ENCODE peak calls at places on chromosome 19, in ten cellular contexts. S is transverse colon, R is tibial nerve, Z is A549, Y is suprapubic skin, O is stomach, A is upper lobe of left lung, W is sigmoid colon, B is H1, H is GM12878. M is an unnamed sample.

GRCh38 chr19:47226426-47227346 is 4.3 kb downstream of the BBC3 start:
- DNase-seq in H (peak), B (no peak), Z (peak), Y (peak), R (peak), W (peak), A (peak), S (peak), O (peak), M (peak)

GRCh38 chr19:35592226-35592625 is 6.3 kb downstream of the PMIS2 start:
- DNase-seq in Y (no peak), W (no peak), O (peak), S (no peak), H (no peak), R (no peak), B (peak), Z (peak), A (no peak), M (no peak)

GRCh38 chr19:6729573-6730152 is 7.7 kb downstream of the GPR108 start:
- DNase-seq in W (no peak), R (no peak), Z (no peak), B (no peak), H (no peak), O (no peak), A (no peak), S (no peak), Y (no peak), M (no peak)

GRCh38 chr19:6227941-6228325 is 51.8 kb downstream of the MLLT1 start:
- DNase-seq in Y (no peak), H (no peak), A (no peak), O (no peak), B (no peak), S (no peak), Z (no peak), W (no peak), R (no peak), M (no peak)

GRCh38 chr19:4278460-4278901 is 585 bp upstream of the SHD start:
- DNase-seq in H (no peak), Y (no peak), A (no peak), B (no peak), W (no peak), S (no peak), Z (no peak), R (no peak), O (no peak), M (no peak)

GRCh38 chr19:51441410-51442390 is 16.6 kb downstream of the SIGLEC8 start:
- DNase-seq in O (peak), Y (no peak), R (no peak), W (peak), A (peak), B (no peak), S (peak), H (peak), Z (no peak), M (no peak)

GRCh38 chr19:4277051-4277700 is 1.9 kb upstream of the SHD start:
- DNase-seq in H (no peak), A (no peak), O (no peak), Y (no peak), Z (no peak), S (no peak), R (no peak), B (no peak), W (no peak), M (no peak)

GRCh38 chr19:54335979-54336892 is 2.7 kb downstream of the LILRA4 start:
- DNase-seq in A (no peak), W (no peak), B (no peak), R (no peak), Z (no peak), O (no peak), S (no peak), H (no peak), Y (no peak), M (no peak)

GRCh38 chr19:4636151-4636717 is 3.1 kb upstream of the TNFAIP8L1 start:
- DNase-seq in S (peak), B (no peak), Y (no peak), Z (peak), O (peak), W (peak), R (peak), A (peak), H (no peak), M (peak)

GRCh38 chr19:56983148-56983547 is 136.6 kb upstream of the USP29 start:
- DNase-seq in H (no peak), B (no peak), R (no peak), Y (no peak), A (no peak), W (no peak), O (no peak), S (no peak), Z (no peak), M (peak)

GRCh38 chr19:7377196-7377595 is 28.5 kb downstream of the ARHGEF18 start:
- DNase-seq in Z (no peak), H (no peak), A (no peak), O (no peak), W (no peak), Y (no peak), B (no peak), R (no peak), S (no peak), M (no peak)

GRCh38 chr19:4376991-4377781 is 23.2 kb downstream of the SH3GL1 start:
- DNase-seq in Y (no peak), W (peak), S (no peak), R (no peak), B (no peak), H (no peak), A (no peak), Z (no peak), O (peak), M (no peak)

GRCh38 chr19:35518313-35518712 is 4.9 kb upstream of the DMKN start:
- DNase-seq in W (no peak), H (no peak), B (no peak), Y (no peak), R (no peak), O (no peak), Z (peak), A (peak), S (no peak), M (no peak)

GRCh38 chr19:4567584-4568071 is 8.1 kb upstream of the SEMA6B start:
- DNase-seq in A (peak), S (peak), O (peak), B (peak), W (no peak), R (peak), H (no peak), Y (no peak), Z (no peak), M (no peak)

GRCh38 chr19:4014541-4015491 is 7.3 kb downstream of the PIAS4 start:
- DNase-seq in Y (no peak), O (peak), B (no peak), W (peak), S (no peak), Z (no peak), A (peak), H (no peak), R (no peak), M (no peak)

DNA sequence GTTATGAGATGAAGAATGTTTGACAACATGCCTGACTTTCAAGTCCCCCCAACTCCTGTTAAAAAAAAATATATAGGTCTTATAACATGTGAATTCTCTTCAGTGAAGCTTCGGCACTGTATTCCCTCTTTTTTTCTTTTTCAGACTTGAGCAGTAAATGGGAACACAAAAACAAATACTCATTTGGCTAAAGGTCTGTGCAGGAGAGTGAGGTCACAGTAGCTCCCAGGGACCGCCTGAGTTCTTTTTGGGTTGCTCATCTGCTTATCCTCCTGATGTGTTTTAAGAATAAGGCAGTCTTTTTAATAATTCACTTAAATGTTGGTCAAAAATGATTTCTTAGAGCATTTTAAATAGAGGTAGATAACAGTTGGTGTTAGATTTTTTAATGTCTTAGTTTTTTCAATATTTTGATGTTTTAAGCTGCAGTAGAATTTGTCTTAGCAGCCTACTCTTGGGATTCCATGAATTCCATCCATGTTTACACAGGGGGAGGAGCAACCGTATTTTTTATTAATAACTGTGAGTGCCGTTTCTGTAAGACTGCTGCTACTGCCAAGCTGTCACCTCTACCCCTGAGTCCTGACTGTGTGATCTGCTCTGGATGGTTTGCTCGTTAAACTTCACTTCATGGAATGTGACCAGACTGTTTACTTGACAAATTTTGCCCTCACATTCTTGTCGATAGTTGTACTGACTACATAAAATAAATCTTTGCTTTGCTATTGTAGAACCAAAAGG is 14.9 kb downstream of the HNRNPM start:
- DNase-seq in S (no peak), B (no peak), H (no peak), O (no peak), R (no peak), Y (no peak), A (no peak), Z (peak), W (no peak), M (no peak)
- H3K4me3 ChIP-seq in S (no peak), B (no peak), H (no peak), O (no peak), R (no peak), Y (no peak), A (no peak), Z (peak), W (no peak), M (no peak)

DNA sequence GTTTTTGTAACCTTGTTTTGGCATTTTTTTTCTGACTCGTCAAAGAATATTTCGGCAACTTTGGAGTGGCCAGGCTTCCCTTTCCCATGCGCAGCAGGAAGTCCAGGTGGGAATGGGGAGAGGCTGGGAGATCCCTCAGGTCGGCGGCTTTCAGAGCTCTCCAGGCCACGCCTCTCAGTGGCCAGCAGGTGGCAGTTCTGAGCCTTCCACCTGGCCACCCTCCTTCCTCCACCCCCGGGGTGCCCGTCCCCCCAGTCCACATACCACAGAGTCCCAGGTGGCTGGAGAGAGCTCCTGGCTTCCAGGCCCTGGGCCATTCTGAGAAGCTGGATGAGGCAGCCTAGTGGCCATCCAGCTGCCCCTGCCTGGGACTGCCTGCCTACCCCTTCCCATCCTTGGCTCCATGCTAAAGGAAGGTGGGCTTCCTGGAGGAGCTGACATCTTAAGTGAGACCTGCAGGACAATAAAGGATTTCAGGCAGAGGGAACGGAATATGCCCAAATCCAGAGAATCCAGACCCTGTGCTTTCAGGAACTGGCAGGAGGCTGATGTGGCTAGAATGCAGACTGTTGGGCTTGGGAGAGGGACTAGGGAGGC is 46.3 kb downstream of the CCNE1 start:
- DNase-seq in R (no peak), Z (peak), H (no peak), W (peak), A (peak), S (peak), O (peak), B (no peak), Y (no peak), M (no peak)
- TF ChIP-seq CTCF in R (no peak), Z (peak), H (peak), W (no peak), A (peak), S (peak), O (peak), B (peak), Y (no peak), M (no peak)

DNA sequence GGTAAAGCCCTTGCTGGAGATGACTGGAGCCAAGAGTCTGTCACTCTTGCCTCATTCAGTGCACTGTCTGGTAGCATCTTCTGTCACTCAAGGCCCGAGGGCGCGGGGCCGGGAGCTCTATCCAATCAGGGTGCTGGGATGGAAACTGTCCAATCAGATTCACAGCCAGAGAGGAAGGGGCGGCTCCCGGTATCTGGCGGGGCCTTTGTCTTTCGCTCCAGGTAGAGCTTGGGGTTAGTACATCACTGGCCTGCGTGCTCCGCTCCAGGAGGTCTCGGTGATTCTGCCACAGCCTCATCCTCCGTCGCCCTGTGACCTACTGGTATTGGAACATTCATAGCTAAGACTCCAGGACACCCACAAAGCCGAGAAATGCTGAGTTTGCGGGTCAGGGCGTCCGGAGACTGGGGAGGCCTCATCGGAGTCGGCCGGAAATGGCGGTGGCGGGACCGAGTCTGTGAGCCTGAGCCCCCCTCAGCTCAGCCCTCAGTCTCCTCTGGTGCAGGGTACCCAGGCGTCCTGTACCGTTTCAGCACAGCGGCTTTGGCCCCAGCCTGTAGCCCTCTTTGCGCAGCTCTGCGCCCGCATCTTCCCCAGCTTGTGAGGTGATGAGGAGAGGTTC is 20.6 kb upstream of the ZNF430 start:
- DNase-seq in Y (peak), O (peak), A (peak), S (peak), B (peak), W (peak), R (peak), H (peak), Z (no peak), M (peak)
- TF ChIP-seq EP300 in Y (no peak), O (no peak), A (no peak), S (no peak), B (no peak), W (no peak), R (no peak), H (no peak), Z (no peak), M (no peak)

DNA sequence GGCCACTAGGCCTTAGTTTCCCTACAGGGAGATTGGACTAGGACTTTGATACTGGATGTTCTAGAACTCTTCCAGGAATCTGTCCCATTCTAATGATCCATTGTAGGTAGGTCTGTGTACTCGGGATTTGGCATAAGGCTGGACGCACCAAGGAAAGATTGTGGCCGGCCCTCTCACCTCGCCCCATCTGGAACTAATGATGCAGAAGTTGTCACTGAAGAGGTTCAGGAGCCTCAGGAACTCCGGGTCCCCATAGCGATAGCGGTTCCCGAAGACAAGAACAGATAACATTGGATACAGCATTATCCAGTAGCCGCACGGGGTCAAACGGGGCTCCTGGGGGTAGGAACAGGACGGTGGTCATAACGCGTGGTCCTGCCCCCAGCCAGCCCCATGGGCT is 11.2 kb downstream of the EGLN2 start:
- DNase-seq in Y (no peak), A (no peak), O (no peak), B (no peak), Z (no peak), R (no peak), S (no peak), H (no peak), W (no peak), M (no peak)
- H3K4me3 ChIP-seq in Y (peak), A (peak), O (peak), B (peak), Z (no peak), R (peak), S (peak), H (no peak), W (peak), M (peak)

GRCh38 chr19:36939153-36939552 is 23.0 kb downstream of the ZNF568 start:
- DNase-seq in S (no peak), B (no peak), Z (no peak), H (no peak), Y (no peak), R (no peak), A (no peak), O (no peak), W (no peak), M (no peak)
- TF ChIP-seq CTCF in S (no peak), B (peak), Z (no peak), H (no peak), Y (no peak), R (no peak), A (no peak), O (no peak), W (no peak), M (no peak)

DNA sequence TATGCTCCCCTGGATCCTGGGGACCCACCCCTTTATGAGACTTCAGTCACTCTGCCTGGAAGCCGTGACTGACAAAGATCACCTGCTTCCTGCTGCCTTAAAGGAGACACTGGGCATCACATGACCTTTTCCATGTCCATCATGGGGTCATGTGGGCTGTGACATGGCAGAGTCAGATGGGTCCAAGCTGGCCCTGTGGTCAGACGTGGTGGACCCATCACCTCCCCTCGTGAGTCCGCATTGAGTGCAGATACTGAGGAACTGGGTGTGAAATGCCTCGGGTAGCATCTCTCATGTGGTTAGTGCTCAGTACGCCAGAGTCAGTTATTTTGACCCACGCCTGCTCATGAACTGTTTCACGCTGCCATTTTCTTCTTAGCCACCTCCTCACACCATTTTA is 27.1 kb downstream of the NKPD1 start:
- DNase-seq in S (no peak), W (no peak), R (no peak), Z (no peak), B (no peak), H (no peak), Y (no peak), A (no peak), O (no peak), M (no peak)
- TF ChIP-seq EP300 in S (no peak), W (no peak), R (no peak), Z (no peak), B (no peak), H (no peak), Y (no peak), A (no peak), O (no peak), M (no peak)

GRCh38 chr19:10719466-10719961 is 1.6 kb downstream of the DNM2 start:
- DNase-seq in W (no peak), O (no peak), B (no peak), A (peak), H (no peak), S (peak), Y (no peak), R (no peak), Z (no peak), M (no peak)

GRCh38 chr19:10717356-10718204 is at the start of gene DNM2:
- DNase-seq in B (peak), Y (peak), Z (peak), W (peak), S (peak), H (peak), O (peak), R (peak), A (peak), M (peak)

GRCh38 chr19:10720607-10721125 is 2.8 kb downstream of the DNM2 start:
- DNase-seq in H (no peak), W (no peak), O (no peak), Z (no peak), A (no peak), B (no peak), S (no peak), Y (no peak), R (no peak), M (no peak)

GRCh38 chr19:10718205-10719196 is 622 bp downstream of the DNM2 start:
- DNase-seq in Y (peak), S (peak), O (peak), R (no peak), A (no peak), Z (no peak), B (no peak), H (no peak), W (no peak), M (peak)

DNA sequence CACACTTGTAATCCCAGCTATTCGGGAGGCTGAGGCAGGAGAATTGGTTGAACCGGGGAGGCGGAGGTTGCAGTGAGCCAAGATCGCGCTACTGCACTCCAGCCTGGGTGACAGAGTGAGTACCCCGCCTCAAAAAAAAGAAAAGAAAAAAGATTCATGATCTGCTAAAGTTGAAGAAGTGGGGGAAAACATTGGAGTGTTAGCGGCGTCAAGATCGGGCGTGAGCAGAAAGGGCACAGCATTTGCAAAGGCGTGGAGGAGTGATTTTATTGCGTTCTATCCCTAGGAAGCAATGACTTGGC is 874 bp upstream of the DNM2 start:
- DNase-seq in R (no peak), S (no peak), B (no peak), Y (no peak), Z (no peak), H (no peak), O (no peak), A (no peak), W (no peak), M (no peak)
- H3K4me3 ChIP-seq in R (peak), S (no peak), B (peak), Y (peak), Z (no peak), H (peak), O (peak), A (peak), W (peak), M (no peak)

GRCh38 chr19:42634409-42635232 is 39.9 kb upstream of the CEACAM8 start:
- DNase-seq in A (no peak), S (peak), R (peak), H (no peak), W (no peak), O (peak), B (no peak), Z (peak), Y (no peak), M (no peak)
- TF ChIP-seq CTCF in A (peak), S (peak), R (no peak), H (peak), W (no peak), O (peak), B (peak), Z (peak), Y (no peak), M (no peak)